ENCODE peak calls at places on chromosomes 5 and 9, in five cellular contexts. V, G, S, F and I are unnamed samples.
A peak's percentile ranks its signal among the peaks of the same experiment; 100 is the strongest.

GRCh38 chr9:37971691-37972090 is 67.8 kb upstream of the SLC25A51 start:
- DNase-seq in F (no peak), S (no peak), G (no peak), V (no peak), I (no peak)

GRCh38 chr5:157463621-157464407 is 3.8 kb downstream of the NIPAL4 start:
- DNase-seq in F (no peak), V (no peak), S (no peak), G (peak; percentile 22), I (peak; percentile 80)

GRCh38 chr5:125865166-125865815 is 557.9 kb upstream of the GRAMD2B start:
- DNase-seq in F (no peak), G (peak; percentile 40), S (no peak), V (no peak), I (no peak)

GRCh38 chr5:175842947-175843793 is 28.2 kb upstream of the CPLX2 start:
- DNase-seq in G (peak; percentile 75), S (peak; percentile 29), F (no peak), V (no peak), I (peak; percentile 88)

GRCh38 chr9:84947412-84947972 is 278.0 kb downstream of the NTRK2 start:
- DNase-seq in S (no peak), G (no peak), F (no peak), V (peak; percentile 70), I (no peak)

GRCh38 chr5:76622973-76623596 is at the start of gene F2RL2:
- DNase-seq in S (no peak), F (no peak), V (peak; percentile 36), G (peak; percentile 81), I (peak; percentile 43)

GRCh38 chr5:147382776-147383175 is 127.1 kb downstream of the DPYSL3 start:
- DNase-seq in S (no peak), V (peak; percentile 61), G (no peak), F (no peak), I (no peak)

GRCh38 chr5:8598356-8598755 is 729.4 kb downstream of the MTRR start:
- DNase-seq in F (no peak), G (peak; percentile 11), S (no peak), V (no peak), I (no peak)

GRCh38 chr5:170132642-170133448 is 27.1 kb downstream of the FOXI1 start:
- DNase-seq in F (no peak), V (no peak), S (no peak), G (peak; percentile 33), I (peak; percentile 54)

GRCh38 chr9:95771556-95772280 is 103.8 kb upstream of the ERCC6L2 start:
- DNase-seq in F (no peak), V (peak; percentile 77), S (peak; percentile 25), G (peak; percentile 82), I (peak; percentile 95)

GRCh38 chr5:103465891-103466290 is 96.7 kb downstream of the NUDT12 start:
- DNase-seq in S (no peak), G (no peak), F (no peak), V (no peak), I (no peak)

GRCh38 chr5:54646285-54647101 is 128.9 kb downstream of the SNX18 start:
- DNase-seq in F (peak; percentile 72), V (peak; percentile 96), S (peak; percentile 72), G (peak; percentile 95), I (peak; percentile 51)

GRCh38 chr5:40446910-40447309 is 232.8 kb upstream of the PTGER4 start:
- DNase-seq in S (no peak), G (peak; percentile 75), F (no peak), V (no peak), I (peak; percentile 64)

GRCh38 chr5:79774171-79774854 is 84.7 kb downstream of the CMYA5 start:
- DNase-seq in S (no peak), F (no peak), G (no peak), V (no peak), I (no peak)

GRCh38 chr9:111067472-111067871 is 29.2 kb upstream of the LPAR1 start:
- DNase-seq in V (no peak), G (no peak), S (no peak), F (no peak), I (no peak)

GRCh38 chr5:89028579-89029272 is 145.7 kb upstream of the MEF2C start:
- DNase-seq in F (no peak), V (no peak), G (no peak), S (no peak), I (no peak)

GRCh38 chr5:157295247-157295646 is 29.3 kb downstream of the CYFIP2 start:
- DNase-seq in G (no peak), V (no peak), F (no peak), S (no peak), I (no peak)

GRCh38 chr5:9358961-9359686 is 186.8 kb downstream of the SEMA5A start:
- DNase-seq in V (no peak), S (no peak), F (no peak), G (peak; percentile 38), I (peak; percentile 87)

GRCh38 chr5:119483155-119483554 is 30.9 kb downstream of the HSD17B4 start:
- DNase-seq in G (no peak), F (no peak), V (no peak), S (no peak), I (no peak)

GRCh38 chr5:122977306-122977705 is 59.2 kb downstream of the PPIC start:
- DNase-seq in V (no peak), F (no peak), S (no peak), G (no peak), I (no peak)
- H3K27ac ChIP-seq in V (no peak overlapping the region), F (no peak overlapping the region), S (no peak overlapping the region), G (no peak overlapping the region), I (no peak overlapping the region)

GRCh38 chr9:130243882-130244170 is 21.7 kb upstream of the HMCN2 start:
- DNase-seq in G (no peak), S (no peak), V (no peak), F (no peak), I (no peak)

GRCh38 chr9:130241198-130241535 is 24.4 kb upstream of the HMCN2 start:
- DNase-seq in G (no peak), V (no peak), F (no peak), S (no peak), I (no peak)

GRCh38 chr9:130242270-130243014 is 23.1 kb upstream of the HMCN2 start:
- DNase-seq in S (no peak), F (no peak), V (no peak), G (no peak), I (no peak)

GRCh38 chr9:130244548-130245165 is 20.9 kb upstream of the HMCN2 start:
- DNase-seq in F (no peak), V (no peak), S (no peak), G (no peak), I (no peak)

GRCh38 chr9:130243015-130243881 is 22.3 kb upstream of the HMCN2 start:
- DNase-seq in F (peak; percentile 80), V (peak; percentile 91), S (peak; percentile 78), G (peak; percentile 38), I (peak; percentile 43)
- H3K4me3 ChIP-seq in F (no peak overlapping the region), V (no peak overlapping the region), S (no peak overlapping the region), G (no peak overlapping the region), I (no peak overlapping the region)

GRCh38 chr5:31962321-31962720 is 211.8 kb downstream of the GOLPH3 start:
- DNase-seq in G (no peak), S (no peak), F (peak; percentile 74), V (peak; percentile 75), I (no peak)

GRCh38 chr5:31965227-31965626 is 208.9 kb downstream of the GOLPH3 start:
- DNase-seq in S (no peak), G (no peak), V (no peak), F (no peak), I (no peak)

GRCh38 chr5:31963358-31963757 is 210.8 kb downstream of the GOLPH3 start:
- DNase-seq in F (no peak), S (peak; percentile 25), V (no peak), G (no peak), I (no peak)

GRCh38 chr5:31962928-31963327 is 211.2 kb downstream of the GOLPH3 start:
- DNase-seq in F (no peak), S (no peak), G (no peak), V (no peak), I (no peak)

GRCh38 chr5:31963961-31964360 is 210.2 kb downstream of the GOLPH3 start:
- DNase-seq in G (no peak), F (no peak), V (no peak), S (no peak), I (no peak)
- H3K27ac ChIP-seq in G (no peak overlapping the region), F (peak overlapping the region; percentile 56), V (no peak overlapping the region), S (no peak overlapping the region), I (no peak overlapping the region)

GRCh38 chr5:143401846-143402463 is 1.5 kb downstream of the NR3C1 start:
- DNase-seq in F (no peak), V (no peak), S (no peak), G (peak; percentile 28), I (no peak)
- H3K4me3 ChIP-seq in F (peak overlapping the region; percentile 92), V (peak overlapping the region; percentile 78), S (peak overlapping the region; percentile 93), G (peak overlapping the region; percentile 100), I (peak overlapping the region; percentile 87)

GRCh38 chr5:83577036-83577636 is 105.6 kb downstream of the VCAN start:
- DNase-seq in V (peak; percentile 65), G (no peak), S (no peak), F (no peak), I (peak; percentile 39)
- H3K27ac ChIP-seq in V (no peak overlapping the region), G (no peak overlapping the region), S (no peak overlapping the region), F (no peak overlapping the region), I (no peak overlapping the region)

DNA sequence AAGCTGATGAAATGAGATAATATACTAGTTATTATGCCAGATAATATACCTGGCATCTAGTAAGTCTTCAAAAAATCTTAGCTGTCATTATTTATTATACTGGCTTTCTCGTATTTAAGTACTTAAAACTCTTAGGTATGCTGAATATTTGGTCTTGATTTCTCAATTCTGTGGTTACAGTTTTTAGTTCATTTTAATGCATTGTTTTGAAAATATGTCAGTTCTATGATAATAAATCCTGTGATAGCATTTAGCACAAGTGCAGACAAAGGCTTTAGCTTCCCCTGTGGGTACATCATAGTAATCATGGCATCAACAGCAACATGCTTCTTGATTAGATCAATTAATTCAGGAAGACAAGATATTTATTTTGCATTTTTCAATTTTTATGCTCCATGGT is 133.0 kb downstream of the SMC2 start:
- DNase-seq in V (no peak), S (no peak), F (no peak), G (peak; percentile 0), I (no peak)
- H3K4me3 ChIP-seq in V (no peak overlapping the region), S (no peak overlapping the region), F (no peak overlapping the region), G (no peak overlapping the region), I (no peak overlapping the region)